ENCODE peak calls at places on chromosomes 11 and 22, in eight cellular contexts. F is Karpas-422, X is OCI-LY7, M is PC-3, A is GM23248, C is PC-9, T is HCT116, U is SK-N-SH. Q is an unnamed sample.

GRCh38 chr22:40055143-40055926 is 60.6 kb downstream of the FAM83F start:
- DNase-seq in F (peak; percentile 58), X (peak; percentile 31), M (no peak), A (no peak), C (no peak), T (no peak), U (no peak), Q (no peak)

GRCh38 chr22:17748555-17749353 is 25.5 kb downstream of the BID start:
- DNase-seq in F (no peak), X (no peak), M (no peak), A (no peak), C (no peak), T (no peak), U (no peak), Q (peak; percentile 91)

GRCh38 chr22:24969588-24970301 is 17.2 kb downstream of the KIAA1671 start:
- DNase-seq in F (no peak), X (no peak), M (peak; percentile 85), A (peak; percentile 82), C (peak; percentile 75), T (peak; percentile 56), U (peak; percentile 85), Q (no peak)

GRCh38 chr22:48832592-48832991 is 995.1 kb downstream of the BRD1 start:
- DNase-seq in F (no peak), X (no peak), M (no peak), A (no peak), C (no peak), T (no peak), U (no peak), Q (no peak)

GRCh38 chr11:66974724-66975402 is at the start of gene C11orf86:
- DNase-seq in F (no peak), X (no peak), M (no peak), A (no peak), C (peak; percentile 39), T (no peak), U (no peak), Q (peak; percentile 48)

GRCh38 chr11:24642648-24643047 is 145.8 kb downstream of the LUZP2 start:
- DNase-seq in F (no peak), X (no peak), M (no peak), A (no peak), C (no peak), T (no peak), U (no peak), Q (no peak)

GRCh38 chr22:50313600-50313999 is 6.2 kb upstream of the PLXNB2 start:
- DNase-seq in F (no peak), X (peak; percentile 47), M (no peak), A (no peak), C (no peak), T (no peak), U (peak; percentile 30), Q (no peak)

GRCh38 chr22:49201046-49201970 is 626.4 kb downstream of the BRD1 start:
- DNase-seq in F (no peak), X (no peak), M (no peak), A (no peak), C (no peak), T (no peak), U (no peak), Q (no peak)

GRCh38 chr11:44407211-44407996 is 97.5 kb upstream of the ALX4 start:
- DNase-seq in F (no peak), X (no peak), M (no peak), A (no peak), C (no peak), T (no peak), U (no peak), Q (no peak)

GRCh38 chr22:20531154-20531403 is 23.7 kb downstream of the MED15 start:
- DNase-seq in F (no peak), X (no peak), M (no peak), A (no peak), C (no peak), T (no peak), U (no peak), Q (no peak)

GRCh38 chr22:20531404-20532181 is 24.2 kb downstream of the MED15 start:
- DNase-seq in F (no peak), X (no peak), M (peak; percentile 91), A (peak; percentile 96), C (peak; percentile 85), T (peak; percentile 79), U (peak; percentile 78), Q (peak; percentile 68)

GRCh38 chr22:20533095-20533878 is 25.9 kb downstream of the MED15 start:
- DNase-seq in F (no peak), X (no peak), M (no peak), A (no peak), C (no peak), T (no peak), U (peak; percentile 50), Q (no peak)

GRCh38 chr22:20533879-20534265 is 26.5 kb downstream of the MED15 start:
- DNase-seq in F (no peak), X (no peak), M (no peak), A (peak; percentile 23), C (no peak), T (no peak), U (peak; percentile 68), Q (no peak)

DNA sequence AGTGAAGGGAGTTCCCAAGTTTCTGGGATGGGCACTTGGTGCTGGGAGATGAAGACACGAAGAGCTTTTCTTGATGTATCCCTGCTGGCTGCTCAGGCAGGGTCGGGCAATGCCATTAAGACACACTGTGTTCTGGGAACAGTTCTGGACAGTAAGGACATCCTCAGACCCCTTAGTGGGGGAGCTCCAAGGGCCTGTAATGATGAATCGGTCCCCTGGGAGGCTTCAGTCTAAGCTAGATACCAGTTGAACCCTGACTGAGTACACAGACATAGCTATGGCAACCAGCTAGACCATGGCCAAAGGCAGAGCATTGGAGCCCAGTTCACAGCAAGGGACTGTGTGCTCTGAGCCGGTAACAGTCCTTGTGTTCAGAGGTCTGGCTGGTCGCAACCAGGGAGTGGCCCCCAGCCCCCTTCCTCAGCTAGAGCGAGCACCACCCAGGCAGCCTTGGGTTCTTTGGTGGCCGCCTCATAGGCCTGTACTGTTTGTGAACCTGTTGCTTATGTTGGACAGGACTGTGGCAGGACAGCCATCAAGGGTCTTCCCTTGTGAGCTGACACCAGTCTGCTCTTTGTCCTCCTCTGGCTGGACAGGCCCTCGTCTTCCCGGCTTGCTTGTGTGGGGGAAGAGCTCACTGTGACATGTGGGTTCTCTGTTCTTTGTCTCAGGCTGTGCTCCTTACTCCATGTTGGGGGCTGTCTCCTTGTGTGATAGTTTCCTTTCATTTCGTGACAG is 25.0 kb downstream of the MED15 start:
- DNase-seq in F (no peak), X (no peak), M (no peak), A (peak; percentile 58), C (no peak), T (no peak), U (no peak), Q (no peak)
- H3K9me2 ChIP-seq in F (no peaks in the 10 kb centered on the region), X (no peaks in the 10 kb centered on the region), M (no peaks in the 10 kb centered on the region), A (no peaks in the 10 kb centered on the region), C (no peaks in the 10 kb centered on the region), T (no peaks in the 10 kb centered on the region), U (no peaks in the 10 kb centered on the region), Q (no peaks in the 10 kb centered on the region)

DNA sequence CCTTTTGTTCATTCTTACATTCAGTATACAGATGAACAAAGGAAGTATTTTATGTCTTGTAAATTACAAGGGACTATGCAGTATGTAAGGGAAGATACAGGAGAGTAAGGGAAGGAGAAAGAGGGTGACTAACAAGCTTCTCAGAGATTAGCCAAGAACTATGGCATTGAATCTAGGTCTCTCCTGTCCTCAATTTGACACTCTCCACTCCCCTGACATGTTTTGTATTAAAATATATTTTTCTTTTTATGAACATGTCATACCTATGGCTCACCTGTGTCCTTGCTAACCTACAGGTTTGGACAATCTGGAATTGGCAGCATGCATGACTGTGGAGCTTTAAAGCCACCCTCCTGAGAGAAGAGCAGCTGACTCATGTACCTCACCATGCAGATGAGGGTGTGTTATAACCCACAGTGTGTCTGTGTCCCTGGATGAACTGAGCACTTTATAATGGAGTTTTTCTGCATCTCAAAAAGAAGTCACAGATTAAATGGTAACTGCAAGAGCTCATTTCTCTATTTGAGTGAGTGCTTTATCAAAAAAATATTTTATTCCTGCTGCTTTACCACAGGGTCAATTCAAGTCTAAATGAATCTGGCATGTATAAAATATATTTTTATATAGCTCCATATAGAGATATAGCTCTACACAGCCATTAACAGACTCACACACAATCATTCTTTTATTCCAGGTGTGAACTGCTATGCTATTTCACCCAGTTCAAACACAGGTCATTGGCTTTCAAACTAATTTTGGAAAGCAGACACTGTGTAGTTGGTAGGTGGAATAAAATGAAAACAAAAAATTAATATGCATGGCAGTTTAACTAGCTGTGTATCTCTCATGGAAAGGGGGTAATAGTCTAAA is 63.3 kb downstream of the MAML2 start:
- DNase-seq in F (no peak), X (no peak), M (peak; percentile 84), A (peak; percentile 82), C (peak; percentile 33), T (no peak), U (no peak), Q (no peak)
- H3K27ac ChIP-seq in F (no peak overlapping the region), X (no peak overlapping the region), M (peak overlapping the region; percentile 55), A (peak overlapping the region; percentile 75), C (peak overlapping the region; percentile 78), T (no peak overlapping the region), U (peak overlapping the region; percentile 84), Q (no peak overlapping the region)

GRCh38 chr11:31120428-31120827 is 249.1 kb downstream of the DCDC1 start:
- DNase-seq in F (no peak), X (no peak), M (no peak), A (no peak), C (no peak), T (no peak), U (no peak), Q (no peak)

GRCh38 chr11:31114437-31114836 is 255.1 kb downstream of the DCDC1 start:
- DNase-seq in F (no peak), X (no peak), M (no peak), A (no peak), C (no peak), T (no peak), U (no peak), Q (no peak)

GRCh38 chr11:31118566-31118965 is 251.0 kb downstream of the DCDC1 start:
- DNase-seq in F (no peak), X (no peak), M (no peak), A (no peak), C (no peak), T (no peak), U (no peak), Q (no peak)

GRCh38 chr11:31117038-31117437 is 252.5 kb downstream of the DCDC1 start:
- DNase-seq in F (no peak), X (no peak), M (no peak), A (no peak), C (no peak), T (no peak), U (no peak), Q (no peak)
- H3K9me2 ChIP-seq in F (no peaks in the 10 kb centered on the region), X (no peaks in the 10 kb centered on the region), M (no peaks in the 10 kb centered on the region), A (no peaks in the 10 kb centered on the region), C (no peaks in the 10 kb centered on the region), T (no peaks in the 10 kb centered on the region), U (no peaks in the 10 kb centered on the region), Q (no peaks in the 10 kb centered on the region)

GRCh38 chr22:38761202-38762162 is 5.7 kb upstream of the SUN2 start:
- DNase-seq in F (no peak), X (no peak), M (peak; percentile 37), A (no peak), C (peak; percentile 49), T (no peak), U (no peak), Q (no peak)

GRCh38 chr22:38766076-38766777 is 10.4 kb upstream of the SUN2 start:
- DNase-seq in F (peak; percentile 64), X (peak; percentile 26), M (peak; percentile 82), A (peak; percentile 84), C (peak; percentile 89), T (peak; percentile 79), U (peak; percentile 77), Q (peak; percentile 93)

GRCh38 chr22:38760477-38761201 is 4.8 kb upstream of the SUN2 start:
- DNase-seq in F (no peak), X (peak; percentile 21), M (no peak), A (peak; percentile 52), C (no peak), T (no peak), U (no peak), Q (no peak)

GRCh38 chr22:38759005-38759404 is 3.2 kb upstream of the SUN2 start:
- DNase-seq in F (no peak), X (no peak), M (no peak), A (no peak), C (no peak), T (no peak), U (no peak), Q (no peak)

GRCh38 chr22:38762607-38763006 is 6.8 kb upstream of the SUN2 start:
- DNase-seq in F (no peak), X (no peak), M (no peak), A (no peak), C (no peak), T (no peak), U (no peak), Q (no peak)
- H3K27ac ChIP-seq in F (no peak overlapping the region), X (no peak overlapping the region), M (no peak overlapping the region), A (no peak overlapping the region), C (no peak overlapping the region), T (no peak overlapping the region), U (no peak overlapping the region), Q (no peak overlapping the region)

Q was measured in GM23338.